ENCODE peak calls at places on chromosomes 5 and 9, in ten cellular contexts. C is mammary epithelial cell, Z is heart left ventricle, N is left lung, W is psoas muscle, F is tibial artery, J is body of pancreas, D is fibroblast of the aortic adventitia, S is left ventricle myocardium inferior, G is prostate gland. T is an unnamed sample.

GRCh38 chr5:2240118-2240904 is 357.6 kb upstream of the IRX4 start:
- DNase-seq in W (no peak), F (no peak), D (no peak), G (no peak), N (peak; percentile 71), S (no peak), J (no peak), Z (no peak), C (no peak), T (no peak)

GRCh38 chr9:85420750-85421149 is 321.0 kb downstream of the AGTPBP1 start:
- DNase-seq in Z (no peak), C (no peak), J (no peak), G (no peak), S (no peak), N (no peak), D (no peak), F (no peak), W (no peak), T (no peak)

GRCh38 chr5:56025303-56025885 is 30.6 kb upstream of the IL6ST start:
- DNase-seq in F (no peak), J (peak; percentile 17), Z (no peak), C (no peak), S (no peak), N (no peak), D (peak; percentile 26), G (no peak), W (no peak), T (peak; percentile 52)

GRCh38 chr9:32376295-32376694 is 8.1 kb upstream of the ACO1 start:
- DNase-seq in S (no peak), W (no peak), J (no peak), D (peak; percentile 61), F (no peak), G (no peak), C (no peak), Z (no peak), N (no peak), T (no peak)

GRCh38 chr5:176185133-176185733 is 53.0 kb upstream of the SIMC1 start:
- DNase-seq in N (no peak), D (no peak), G (no peak), Z (no peak), W (no peak), S (no peak), J (no peak), F (no peak), C (no peak), T (no peak)

GRCh38 chr5:138033275-138033808 is 463 bp upstream of the FAM13B start:
- DNase-seq in J (no peak), S (no peak), W (no peak), C (peak; percentile 45), F (no peak), Z (no peak), G (peak; percentile 14), N (no peak), D (no peak), T (no peak)

GRCh38 chr9:116007824-116008223 is 145.8 kb upstream of the PAPPA start:
- DNase-seq in C (no peak), F (no peak), N (no peak), J (no peak), Z (no peak), W (no peak), G (no peak), D (no peak), S (no peak), T (no peak)

GRCh38 chr9:19184144-19184917 is 46.2 kb upstream of the DENND4C start:
- DNase-seq in D (peak; percentile 95), C (peak; percentile 75), G (peak; percentile 67), F (peak; percentile 88), N (peak; percentile 85), W (peak; percentile 72), J (peak; percentile 82), Z (peak; percentile 80), S (peak; percentile 70), T (peak; percentile 94)

GRCh38 chr9:81682177-81682576 is 7.2 kb downstream of the TLE1 start:
- DNase-seq in D (no peak), F (no peak), S (no peak), J (no peak), Z (no peak), C (no peak), N (no peak), G (no peak), W (no peak), T (no peak)

GRCh38 chr5:40720071-40720470 is 35.7 kb downstream of the TTC33 start:
- DNase-seq in D (no peak), F (no peak), J (no peak), C (no peak), W (no peak), G (no peak), S (no peak), Z (no peak), N (no peak), T (no peak)

GRCh38 chr5:40716590-40716989 is 36.9 kb downstream of the PTGER4 start:
- DNase-seq in D (no peak), N (no peak), S (no peak), G (no peak), Z (no peak), C (no peak), J (no peak), F (no peak), W (no peak), T (no peak)

GRCh38 chr5:40717281-40717680 is 37.6 kb downstream of the PTGER4 start:
- DNase-seq in S (no peak), Z (no peak), D (peak; percentile 80), G (no peak), W (no peak), J (no peak), N (no peak), C (no peak), F (no peak), T (peak; percentile 43)

GRCh38 chr5:40716000-40716399 is 36.3 kb downstream of the PTGER4 start:
- DNase-seq in F (no peak), S (no peak), D (peak; percentile 22), C (no peak), G (no peak), Z (no peak), W (no peak), N (no peak), J (no peak), T (no peak)
- TF ChIP-seq CTCF in F (no peak), S (no peak), D (peak; percentile 31), C (peak; percentile 32), G (no peak), Z (peak; percentile 14), W (no peak), N (no peak), J (no peak), T (no peak)

DNA sequence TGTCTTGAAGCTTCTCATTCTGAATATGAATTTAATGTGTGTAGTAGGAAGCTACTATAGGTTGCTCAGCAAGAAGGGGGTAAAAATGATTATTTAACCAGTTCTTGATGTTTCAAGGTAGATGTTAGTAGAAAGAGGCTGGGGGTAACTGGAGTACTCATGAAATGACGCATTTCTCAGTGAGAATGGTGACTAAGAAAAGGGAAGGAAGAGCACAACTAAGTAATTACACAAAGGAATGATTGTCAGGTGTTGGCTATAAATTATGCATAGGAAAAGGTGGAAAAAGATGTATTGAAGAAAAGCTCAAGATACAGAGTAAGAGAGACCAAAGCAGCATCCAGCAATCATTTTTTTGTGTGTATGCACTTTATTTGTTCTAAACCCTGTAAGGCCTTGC is 1.4 kb upstream of the PSIP1 start:
- DNase-seq in F (no peak), N (no peak), D (no peak), S (no peak), G (no peak), Z (no peak), C (no peak), W (no peak), J (no peak), T (no peak)
- H3K4me3 ChIP-seq in F (no peak overlapping the region), N (no peak overlapping the region), D (no peak overlapping the region), S (no peak overlapping the region), G (no peak overlapping the region), Z (no peak overlapping the region), C (no peak overlapping the region), W (no peak overlapping the region), J (no peak overlapping the region), T (no peak overlapping the region)

DNA sequence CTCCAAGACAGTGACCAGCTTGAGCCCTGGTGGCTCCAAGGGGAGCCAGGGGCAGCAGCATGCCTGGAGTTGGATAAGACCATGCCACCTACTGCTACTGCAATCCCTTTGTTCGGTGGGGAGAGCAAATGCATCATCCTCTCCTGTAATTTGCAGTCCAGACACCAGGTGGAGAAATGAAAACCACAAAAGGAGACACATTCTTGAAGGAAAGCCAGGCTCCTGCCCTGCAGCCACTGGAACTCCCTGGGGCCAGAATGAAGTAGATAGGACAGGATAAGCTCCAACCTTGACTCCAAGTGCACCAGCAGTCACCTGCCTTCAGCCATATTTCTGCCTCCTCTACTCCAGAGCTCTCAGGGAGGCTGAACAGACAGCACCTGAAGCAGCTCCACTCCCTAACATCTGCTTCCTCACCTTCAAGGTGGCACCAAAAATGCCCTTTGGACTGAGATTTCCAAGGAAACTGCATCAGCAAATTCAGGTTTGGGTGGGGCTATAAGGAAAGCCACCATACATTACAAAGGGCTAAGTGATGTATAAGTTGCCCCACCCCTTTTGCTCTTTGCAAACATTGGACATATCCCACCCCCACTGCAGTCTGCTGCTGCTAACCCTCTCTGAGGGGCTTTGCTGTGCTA is 65.0 kb upstream of the IQGAP2 start:
- DNase-seq in J (peak; percentile 82), Z (no peak), N (no peak), G (peak; percentile 70), D (peak; percentile 35), C (peak; percentile 75), S (no peak), W (no peak), F (no peak), T (peak; percentile 41)
- TF ChIP-seq CTCF in J (peak; percentile 35), Z (peak; percentile 26), N (peak; percentile 46), G (peak; percentile 74), D (peak; percentile 17), C (peak; percentile 67), S (peak; percentile 55), W (no peak), F (no peak), T (peak; percentile 45)

GRCh38 chr9:123234853-123235252 is 33.5 kb downstream of the STRBP start:
- DNase-seq in C (no peak), Z (no peak), J (no peak), F (no peak), N (no peak), D (no peak), G (no peak), W (no peak), S (no peak), T (no peak)

GRCh38 chr9:123235448-123235847 is 32.9 kb downstream of the STRBP start:
- DNase-seq in J (no peak), S (no peak), N (no peak), C (no peak), F (no peak), W (no peak), Z (no peak), D (no peak), G (no peak), T (no peak)

GRCh38 chr9:123237220-123237619 is 31.2 kb downstream of the STRBP start:
- DNase-seq in C (no peak), W (no peak), F (no peak), S (no peak), D (no peak), N (no peak), Z (no peak), J (no peak), G (no peak), T (no peak)

DNA sequence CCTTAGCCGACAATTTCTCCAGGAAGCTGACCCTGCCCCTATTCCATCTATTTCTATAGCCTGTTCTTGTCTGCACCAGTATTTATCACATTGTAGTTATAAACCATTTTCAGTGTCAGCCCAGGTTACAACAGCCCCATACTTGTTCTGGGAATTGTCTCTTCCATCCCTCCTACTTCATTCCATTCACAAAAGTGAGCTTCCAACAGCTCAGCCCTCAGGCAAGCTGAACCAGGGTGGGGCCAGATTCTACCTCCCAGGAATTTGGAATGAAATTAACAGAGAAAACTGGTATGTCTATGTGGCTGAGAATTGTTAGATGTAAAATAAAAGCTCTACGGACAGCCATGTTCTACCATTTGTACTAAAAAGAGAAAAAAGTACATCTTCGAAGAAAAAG is 36.1 kb downstream of the STRBP start:
- DNase-seq in S (no peak), N (no peak), Z (no peak), W (no peak), G (no peak), J (no peak), C (no peak), D (no peak), F (no peak), T (no peak)
- H3K4me3 ChIP-seq in S (no peak overlapping the region), N (no peak overlapping the region), Z (no peak overlapping the region), W (no peak overlapping the region), G (no peak overlapping the region), J (no peak overlapping the region), C (no peak overlapping the region), D (no peak overlapping the region), F (no peak overlapping the region), T (no peak overlapping the region)

T was measured in fibroblast of villous mesenchyme.